ENCODE peak calls at places on chromosomes 5 and 9, in eight cellular contexts. R is CD4-positive, CD25-positive, alpha-beta regulatory T cell; L is stimulated activated CD4-positive, alpha-beta T cell treated with anti-CD3 and anti-CD28 coated beads, Interleukin-15, amount 100 ng/mL, for 1 hour; J is activated CD4-positive, alpha-beta T cell treated with anti-CD3 and anti-CD28 coated beads, Interleukin-2, amount 50 U/mL, for 24 hours; H is NCI-H2227 treated with DMSO at 0.1 percent for 48 hours; O is Right ventricle myocardium superior; B is left cardiac atrium; G is HuH-7.5. I is an unnamed sample.
A peak's percentile ranks its signal among the peaks of the same experiment; 100 is the strongest.

GRCh38 chr9:136629001-136629878 is 33.5 kb upstream of the EGFL7 start:
- DNase-seq in L (no peak), G (no peak), H (no peak), R (no peak), B (peak; percentile 19), O (no peak), J (no peak), I (no peak)

GRCh38 chr5:66337827-66338226 is 193.7 kb downstream of the SREK1 start:
- DNase-seq in O (no peak), L (no peak), H (peak; percentile 14), R (no peak), G (no peak), J (no peak), B (no peak), I (no peak)

GRCh38 chr5:75054110-75054930 is 2.0 kb upstream of the GCNT4 start:
- DNase-seq in J (no peak), H (no peak), R (no peak), B (peak; percentile 52), O (peak; percentile 61), G (peak; percentile 19), L (no peak), I (no peak)

GRCh38 chr5:131379723-131380122 is 115.9 kb downstream of the CDC42SE2 start:
- DNase-seq in G (no peak), J (no peak), L (peak; percentile 46), B (no peak), R (peak; percentile 84), O (no peak), H (no peak), I (peak; percentile 42)

GRCh38 chr9:136951541-136952353 is at the start of gene LCN12:
- DNase-seq in L (no peak), G (no peak), R (no peak), B (peak; percentile 19), H (no peak), O (peak; percentile 38), J (no peak), I (no peak)

GRCh38 chr5:135535820-135536801 is at the start of gene NEUROG1:
- DNase-seq in H (peak; percentile 16), L (no peak), B (no peak), O (no peak), R (no peak), G (no peak), J (no peak), I (no peak)

GRCh38 chr5:53877243-53877642 is 316.8 kb downstream of the NDUFS4 start:
- DNase-seq in B (no peak), O (no peak), R (no peak), L (no peak), G (no peak), H (no peak), J (no peak), I (peak; percentile 5)

GRCh38 chr9:4491621-4491975 is 1.3 kb downstream of the SLC1A1 start:
- DNase-seq in B (no peak), L (no peak), O (no peak), J (no peak), H (no peak), R (no peak), G (no peak), I (no peak)

GRCh38 chr9:9998491-9999287 is 614.1 kb downstream of the PTPRD start:
- DNase-seq in L (no peak), H (no peak), O (no peak), J (no peak), R (no peak), B (no peak), G (no peak), I (peak; percentile 21)

GRCh38 chr9:129275626-129276247 is 97.7 kb upstream of the IER5L start:
- DNase-seq in L (no peak), G (no peak), H (no peak), O (no peak), J (no peak), R (no peak), B (no peak), I (no peak)

GRCh38 chr5:140207250-140207954 is 32.4 kb downstream of the CYSTM1 start:
- DNase-seq in L (no peak), R (no peak), H (no peak), O (no peak), J (no peak), B (no peak), G (no peak), I (no peak)

GRCh38 chr5:172093965-172094364 is 87.5 kb upstream of the FBXW11 start:
- DNase-seq in B (peak; percentile 55), G (no peak), L (no peak), J (no peak), H (no peak), R (no peak), O (peak; percentile 83), I (peak; percentile 59)

GRCh38 chr5:194102-194501 is 2.8 kb downstream of the LRRC14B start:
- DNase-seq in J (no peak), R (no peak), H (no peak), L (no peak), B (no peak), O (peak; percentile 80), G (no peak), I (no peak)

GRCh38 chr9:18362901-18363685 is 110.9 kb upstream of the ADAMTSL1 start:
- DNase-seq in L (no peak), H (no peak), O (no peak), G (no peak), B (no peak), J (no peak), R (no peak), I (peak; percentile 63)

GRCh38 chr5:154860123-154860522 is 1.7 kb downstream of the CNOT8 start:
- DNase-seq in J (no peak), B (no peak), O (no peak), R (no peak), G (no peak), H (no peak), L (no peak), I (peak; percentile 80)

GRCh38 chr9:69173891-69174644 is at the start of gene TJP2:
- DNase-seq in H (no peak), L (peak; percentile 6), G (peak; percentile 65), O (peak; percentile 89), B (peak; percentile 85), J (no peak), R (peak; percentile 30), I (peak; percentile 55)

GRCh38 chr9:111597852-111598729 is 1.4 kb downstream of the PTGR1 start:
- DNase-seq in O (peak; percentile 80), J (peak; percentile 25), R (peak; percentile 69), B (peak; percentile 64), L (peak; percentile 39), G (peak; percentile 61), H (peak; percentile 23), I (peak; percentile 66)

GRCh38 chr9:114224247-114224610 is 68.9 kb downstream of the COL27A1 start:
- DNase-seq in L (no peak), G (no peak), B (no peak), O (no peak), J (no peak), H (no peak), R (no peak), I (no peak)

GRCh38 chr5:96219580-96220281 is 213.3 kb downstream of the PCSK1 start:
- DNase-seq in R (no peak), G (no peak), O (no peak), L (no peak), H (no peak), J (no peak), B (no peak), I (peak; percentile 73)

GRCh38 chr9:4137234-4137633 is 162.6 kb downstream of the GLIS3 start:
- DNase-seq in O (no peak), B (no peak), J (no peak), R (no peak), G (no peak), H (no peak), L (no peak), I (peak; percentile 98)

GRCh38 chr9:133135193-133135745 is 14.2 kb upstream of the RALGDS start:
- DNase-seq in G (no peak), H (no peak), J (no peak), O (peak; percentile 80), B (peak; percentile 81), L (peak; percentile 31), R (no peak), I (peak; percentile 86)

GRCh38 chr5:61575103-61575502 is 243.0 kb downstream of the ZSWIM6 start:
- DNase-seq in R (no peak), J (no peak), H (no peak), B (no peak), O (no peak), L (no peak), G (no peak), I (peak; percentile 70)

GRCh38 chr9:111944467-111944866 is 47.9 kb downstream of the UGCG start:
- DNase-seq in G (no peak), L (no peak), H (no peak), O (no peak), B (no peak), R (no peak), J (no peak), I (peak; percentile 82)

I was measured in amniotic epithelial cell.